ENCODE peak calls at places on chromosomes 12 and 14, in five cellular contexts. One of them, this sample, is unnamed.

GRCh38 chr14:21041676-21042433 is at the start of gene RNASE7:
- DNase-seq in cardiac muscle cell: no peak
- DNase-seq in heart left ventricle: no peak
- DNase-seq in esophagus squamous epithelium: no peak
- DNase-seq in SK-N-MC: no peak
- DNase-seq in this sample: no peak

GRCh38 chr14:74140374-74140850 is 55.7 kb downstream of the LIN52 start:
- DNase-seq in SK-N-MC: no peak
- DNase-seq in cardiac muscle cell: peak
- DNase-seq in heart left ventricle: no peak
- DNase-seq in esophagus squamous epithelium: no peak
- DNase-seq in this sample: no peak

GRCh38 chr12:112777387-112778025 is 14.0 kb upstream of the RPH3A start:
- DNase-seq in heart left ventricle: no peak
- DNase-seq in SK-N-MC: no peak
- DNase-seq in esophagus squamous epithelium: no peak
- DNase-seq in cardiac muscle cell: peak
- DNase-seq in this sample: no peak

GRCh38 chr14:88430976-88431375 is 45.5 kb downstream of the SPATA7 start:
- DNase-seq in esophagus squamous epithelium: no peak
- DNase-seq in SK-N-MC: no peak
- DNase-seq in cardiac muscle cell: no peak
- DNase-seq in heart left ventricle: no peak
- DNase-seq in this sample: no peak

GRCh38 chr12:78795934-78796445 is 68.6 kb upstream of the SYT1 start:
- DNase-seq in heart left ventricle: no peak
- DNase-seq in SK-N-MC: no peak
- DNase-seq in cardiac muscle cell: no peak
- DNase-seq in esophagus squamous epithelium: no peak
- DNase-seq in this sample: no peak

GRCh38 chr12:65825573-65826512 is 1.6 kb downstream of the HMGA2 start:
- DNase-seq in SK-N-MC: no peak
- DNase-seq in heart left ventricle: peak
- DNase-seq in esophagus squamous epithelium: no peak
- DNase-seq in cardiac muscle cell: peak
- DNase-seq in this sample: no peak

GRCh38 chr14:57346741-57347140 is 43.6 kb upstream of the NAA30 start:
- DNase-seq in SK-N-MC: no peak
- DNase-seq in esophagus squamous epithelium: no peak
- DNase-seq in heart left ventricle: no peak
- DNase-seq in cardiac muscle cell: no peak
- DNase-seq in this sample: no peak

GRCh38 chr12:107092669-107093546 is 441 bp downstream of the CRY1 start:
- DNase-seq in SK-N-MC: no peak
- DNase-seq in cardiac muscle cell: peak
- DNase-seq in esophagus squamous epithelium: peak
- DNase-seq in heart left ventricle: no peak
- DNase-seq in this sample: peak

GRCh38 chr14:56115471-56115870 is 2.7 kb upstream of the PELI2 start:
- DNase-seq in cardiac muscle cell: no peak
- DNase-seq in esophagus squamous epithelium: no peak
- DNase-seq in SK-N-MC: no peak
- DNase-seq in heart left ventricle: no peak
- DNase-seq in this sample: no peak

GRCh38 chr12:77033658-77034164 is 31.7 kb downstream of the E2F7 start:
- DNase-seq in heart left ventricle: no peak
- DNase-seq in esophagus squamous epithelium: no peak
- DNase-seq in SK-N-MC: no peak
- DNase-seq in cardiac muscle cell: no peak
- DNase-seq in this sample: no peak

GRCh38 chr14:28052251-28052650 is 714.3 kb upstream of the FOXG1 start:
- DNase-seq in cardiac muscle cell: no peak
- DNase-seq in SK-N-MC: no peak
- DNase-seq in esophagus squamous epithelium: no peak
- DNase-seq in heart left ventricle: no peak
- DNase-seq in this sample: no peak

GRCh38 chr14:53947452-53948180 is 9.0 kb downstream of the BMP4 start:
- DNase-seq in SK-N-MC: no peak
- DNase-seq in heart left ventricle: no peak
- DNase-seq in esophagus squamous epithelium: no peak
- DNase-seq in cardiac muscle cell: no peak
- DNase-seq in this sample: no peak

GRCh38 chr12:123389560-123390351 is 5.8 kb downstream of the KMT5A start:
- DNase-seq in esophagus squamous epithelium: no peak
- DNase-seq in heart left ventricle: peak
- DNase-seq in cardiac muscle cell: peak
- DNase-seq in SK-N-MC: no peak
- DNase-seq in this sample: no peak

GRCh38 chr12:57844725-57845477 is 1.6 kb downstream of the CTDSP2 start:
- DNase-seq in esophagus squamous epithelium: no peak
- DNase-seq in cardiac muscle cell: peak
- DNase-seq in SK-N-MC: no peak
- DNase-seq in heart left ventricle: peak
- DNase-seq in this sample: no peak

GRCh38 chr14:53955671-53956426 is 776 bp downstream of the BMP4 start:
- DNase-seq in SK-N-MC: no peak
- DNase-seq in cardiac muscle cell: peak
- DNase-seq in heart left ventricle: peak
- DNase-seq in esophagus squamous epithelium: no peak
- DNase-seq in this sample: no peak

GRCh38 chr14:73753887-73754880 is 40.0 kb upstream of the PNMA1 start:
- DNase-seq in heart left ventricle: no peak
- DNase-seq in esophagus squamous epithelium: no peak
- DNase-seq in SK-N-MC: no peak
- DNase-seq in cardiac muscle cell: peak
- DNase-seq in this sample: peak

GRCh38 chr14:51929156-51929555 is 60.2 kb upstream of the RTRAF start:
- DNase-seq in esophagus squamous epithelium: no peak
- DNase-seq in cardiac muscle cell: no peak
- DNase-seq in SK-N-MC: no peak
- DNase-seq in heart left ventricle: no peak
- DNase-seq in this sample: no peak

GRCh38 chr14:64720190-64720589 is 16.0 kb downstream of the PLEKHG3 start:
- DNase-seq in heart left ventricle: no peak
- DNase-seq in esophagus squamous epithelium: no peak
- DNase-seq in cardiac muscle cell: no peak
- DNase-seq in SK-N-MC: no peak
- DNase-seq in this sample: no peak

GRCh38 chr12:1607940-1608782 is 13.8 kb upstream of the FBXL14 start:
- DNase-seq in heart left ventricle: no peak
- DNase-seq in SK-N-MC: no peak
- DNase-seq in cardiac muscle cell: no peak
- DNase-seq in esophagus squamous epithelium: no peak
- DNase-seq in this sample: no peak

GRCh38 chr12:79451988-79452387 is 238.8 kb downstream of the PAWR start:
- DNase-seq in cardiac muscle cell: no peak
- DNase-seq in heart left ventricle: peak
- DNase-seq in esophagus squamous epithelium: no peak
- DNase-seq in SK-N-MC: no peak
- DNase-seq in this sample: no peak

GRCh38 chr12:124694846-124695497 is 127.6 kb upstream of the NCOR2 start:
- DNase-seq in SK-N-MC: no peak
- DNase-seq in esophagus squamous epithelium: no peak
- DNase-seq in heart left ventricle: no peak
- DNase-seq in cardiac muscle cell: no peak
- DNase-seq in this sample: no peak

GRCh38 chr12:1500095-1500801 is 94.1 kb downstream of the FBXL14 start:
- DNase-seq in heart left ventricle: peak
- DNase-seq in cardiac muscle cell: no peak
- DNase-seq in SK-N-MC: no peak
- DNase-seq in esophagus squamous epithelium: no peak
- DNase-seq in this sample: no peak

GRCh38 chr14:106837870-106838269 is 1311.5 kb downstream of the TMEM121 start:
- DNase-seq in heart left ventricle: no peak
- DNase-seq in SK-N-MC: no peak
- DNase-seq in cardiac muscle cell: no peak
- DNase-seq in esophagus squamous epithelium: no peak
- DNase-seq in this sample: no peak

GRCh38 chr14:39025250-39025809 is 77.7 kb downstream of the SEC23A start:
- DNase-seq in esophagus squamous epithelium: no peak
- DNase-seq in cardiac muscle cell: peak
- DNase-seq in heart left ventricle: no peak
- DNase-seq in SK-N-MC: no peak
- DNase-seq in this sample: no peak

GRCh38 chr14:86915416-86915815 is 1077.6 kb downstream of the GALC start:
- DNase-seq in SK-N-MC: no peak
- DNase-seq in cardiac muscle cell: no peak
- DNase-seq in heart left ventricle: no peak
- DNase-seq in esophagus squamous epithelium: no peak
- DNase-seq in this sample: no peak

GRCh38 chr12:57372233-57372632 is 58.6 kb downstream of the R3HDM2 start:
- DNase-seq in SK-N-MC: no peak
- DNase-seq in heart left ventricle: no peak
- DNase-seq in cardiac muscle cell: peak
- DNase-seq in esophagus squamous epithelium: no peak
- DNase-seq in this sample: no peak

GRCh38 chr14:45253754-45254300 is 825 bp upstream of the MIS18BP1 start:
- DNase-seq in esophagus squamous epithelium: no peak
- DNase-seq in cardiac muscle cell: no peak
- DNase-seq in SK-N-MC: no peak
- DNase-seq in heart left ventricle: no peak
- DNase-seq in this sample: no peak

GRCh38 chr12:13173537-13173936 is 23.0 kb upstream of the EMP1 start:
- DNase-seq in heart left ventricle: peak
- DNase-seq in cardiac muscle cell: no peak
- DNase-seq in SK-N-MC: no peak
- DNase-seq in esophagus squamous epithelium: no peak
- DNase-seq in this sample: no peak

GRCh38 chr14:73249564-73250316 is 12.4 kb downstream of the PAPLN start:
- DNase-seq in SK-N-MC: no peak
- DNase-seq in heart left ventricle: no peak
- DNase-seq in esophagus squamous epithelium: no peak
- DNase-seq in cardiac muscle cell: no peak
- DNase-seq in this sample: no peak

GRCh38 chr12:46843811-46844210 is 18.0 kb upstream of the SLC38A4 start:
- DNase-seq in esophagus squamous epithelium: no peak
- DNase-seq in cardiac muscle cell: no peak
- DNase-seq in heart left ventricle: no peak
- DNase-seq in SK-N-MC: no peak
- DNase-seq in this sample: no peak

GRCh38 chr14:61925043-61925442 is 162.8 kb downstream of the SNAPC1 start:
- DNase-seq in SK-N-MC: no peak
- DNase-seq in heart left ventricle: no peak
- DNase-seq in cardiac muscle cell: peak
- DNase-seq in esophagus squamous epithelium: no peak
- DNase-seq in this sample: peak

GRCh38 chr14:99259327-99259726 is 12.7 kb downstream of the BCL11B start:
- DNase-seq in esophagus squamous epithelium: no peak
- DNase-seq in heart left ventricle: no peak
- DNase-seq in SK-N-MC: no peak
- DNase-seq in cardiac muscle cell: no peak
- DNase-seq in this sample: no peak
- H3K4me3 ChIP-seq in esophagus squamous epithelium: peak
- H3K4me3 ChIP-seq in heart left ventricle: no peak
- H3K4me3 ChIP-seq in SK-N-MC: peak
- H3K4me3 ChIP-seq in cardiac muscle cell: no peak
- H3K4me3 ChIP-seq in this sample: no peak

GRCh38 chr12:95804296-95804695 is 13.7 kb upstream of the NTN4 start:
- DNase-seq in SK-N-MC: no peak
- DNase-seq in heart left ventricle: no peak
- DNase-seq in cardiac muscle cell: no peak
- DNase-seq in esophagus squamous epithelium: no peak
- DNase-seq in this sample: no peak
- H3K4me3 ChIP-seq in SK-N-MC: no peak
- H3K4me3 ChIP-seq in heart left ventricle: no peak
- H3K4me3 ChIP-seq in cardiac muscle cell: no peak
- H3K4me3 ChIP-seq in esophagus squamous epithelium: no peak
- H3K4me3 ChIP-seq in this sample: no peak

DNA sequence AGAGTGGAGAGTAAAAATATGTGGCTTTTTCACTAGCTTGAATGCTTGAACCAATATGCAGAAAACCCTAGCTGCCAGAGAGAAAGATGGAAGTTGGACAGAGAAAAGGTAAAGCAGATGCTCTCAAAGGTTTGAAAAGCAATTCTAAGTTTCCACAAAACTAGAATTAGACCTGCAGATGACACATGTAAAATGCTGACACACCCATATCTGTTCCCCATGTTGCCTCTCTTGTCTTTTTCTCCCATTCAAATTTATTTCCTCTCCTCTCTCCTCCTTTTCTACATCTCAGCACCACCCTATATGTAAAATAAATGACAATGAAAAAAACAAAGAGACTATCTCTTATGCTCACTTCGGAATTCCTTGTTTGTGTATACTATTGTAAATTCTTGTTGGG is 75.5 kb upstream of the PLEKHA5 start:
- DNase-seq in heart left ventricle: no peak
- DNase-seq in SK-N-MC: no peak
- DNase-seq in cardiac muscle cell: no peak
- DNase-seq in esophagus squamous epithelium: no peak
- DNase-seq in this sample: no peak
- H3K4me3 ChIP-seq in heart left ventricle: no peak
- H3K4me3 ChIP-seq in SK-N-MC: no peak
- H3K4me3 ChIP-seq in cardiac muscle cell: no peak
- H3K4me3 ChIP-seq in esophagus squamous epithelium: no peak
- H3K4me3 ChIP-seq in this sample: no peak

GRCh38 chr14:36910578-36910977 is 248.9 kb downstream of the PAX9 start:
- DNase-seq in SK-N-MC: no peak
- DNase-seq in cardiac muscle cell: no peak
- DNase-seq in heart left ventricle: no peak
- DNase-seq in esophagus squamous epithelium: no peak
- DNase-seq in this sample: no peak
- H3K4me3 ChIP-seq in SK-N-MC: no peak
- H3K4me3 ChIP-seq in cardiac muscle cell: no peak
- H3K4me3 ChIP-seq in heart left ventricle: no peak
- H3K4me3 ChIP-seq in esophagus squamous epithelium: no peak
- H3K4me3 ChIP-seq in this sample: no peak

DNA sequence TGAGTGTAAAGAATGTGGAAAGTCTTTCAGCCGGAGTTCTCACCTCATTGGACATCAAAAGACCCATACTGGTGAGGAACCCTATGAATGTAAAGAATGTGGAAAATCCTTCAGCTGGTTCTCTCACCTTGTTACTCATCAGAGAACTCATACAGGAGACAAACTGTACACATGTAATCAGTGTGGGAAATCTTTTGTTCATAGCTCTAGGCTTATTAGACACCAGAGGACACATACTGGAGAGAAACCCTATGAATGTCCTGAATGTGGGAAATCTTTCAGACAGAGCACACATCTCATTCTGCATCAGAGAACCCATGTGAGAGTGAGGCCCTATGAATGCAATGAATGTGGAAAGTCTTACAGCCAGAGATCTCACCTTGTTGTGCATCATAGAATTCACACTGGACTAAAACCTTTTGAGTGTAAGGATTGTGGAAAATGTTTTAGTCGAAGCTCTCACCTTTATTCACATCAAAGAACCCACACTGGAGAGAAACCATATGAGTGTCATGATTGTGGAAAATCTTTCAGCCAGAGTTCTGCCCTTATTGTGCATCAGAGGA is 25.1 kb upstream of the ZNF268 start:
- DNase-seq in esophagus squamous epithelium: no peak
- DNase-seq in heart left ventricle: no peak
- DNase-seq in cardiac muscle cell: no peak
- DNase-seq in SK-N-MC: no peak
- DNase-seq in this sample: no peak
- H3K4me3 ChIP-seq in esophagus squamous epithelium: no peak
- H3K4me3 ChIP-seq in heart left ventricle: no peak
- H3K4me3 ChIP-seq in cardiac muscle cell: no peak
- H3K4me3 ChIP-seq in SK-N-MC: no peak
- H3K4me3 ChIP-seq in this sample: no peak